ENCODE peak calls at places on chromosomes 1 and 21, in eight cellular contexts. M is stimulated activated CD4-positive, alpha-beta T cell treated with anti-CD3 and anti-CD28 coated beads, Interleukin-1b, Interleukin-23, amount 100 ng/mL, for 24 hours; I is mucosa of descending colon; X is Right ventricle myocardium superior; N is effector CD4-positive, alpha-beta T cell; A is NCI-H1092 treated with DMSO at 0.1 percent for 48 hours; T is head of caudate nucleus; L is iPS-NIHi11. U is an unnamed sample.

GRCh38 chr1:16032388-16033100 is 10.7 kb downstream of the CLCNKA start:
- DNase-seq in M (peak), I (peak), X (peak), N (peak), A (peak), T (peak), L (peak), U (peak)

GRCh38 chr1:46577671-46578070 is 26.2 kb upstream of the KNCN start:
- DNase-seq in M (no peak), I (no peak), X (no peak), N (no peak), A (no peak), T (no peak), L (no peak), U (no peak)

GRCh38 chr1:77031101-77031662 is 163.9 kb downstream of the ST6GALNAC5 start:
- DNase-seq in M (no peak), I (no peak), X (no peak), N (no peak), A (peak), T (no peak), L (no peak), U (no peak)

GRCh38 chr1:162551969-162552683 is 9.4 kb upstream of the UAP1 start:
- DNase-seq in M (no peak), I (no peak), X (no peak), N (no peak), A (no peak), T (no peak), L (no peak), U (no peak)

GRCh38 chr21:32603131-32603530 is 9.0 kb downstream of the CFAP298 start:
- DNase-seq in M (no peak), I (no peak), X (no peak), N (no peak), A (no peak), T (no peak), L (no peak), U (no peak)

GRCh38 chr1:63968663-63969460 is 195.0 kb downstream of the ROR1 start:
- DNase-seq in M (no peak), I (no peak), X (peak), N (no peak), A (no peak), T (no peak), L (no peak), U (no peak)

GRCh38 chr1:232599178-232600041 is 30.5 kb downstream of the SIPA1L2 start:
- DNase-seq in M (no peak), I (no peak), X (no peak), N (no peak), A (peak), T (no peak), L (no peak), U (no peak)

GRCh38 chr1:66261370-66261769 is 272.6 kb upstream of the SGIP1 start:
- DNase-seq in M (no peak), I (no peak), X (no peak), N (no peak), A (no peak), T (no peak), L (no peak), U (no peak)

GRCh38 chr1:155004352-155005075 is 1.9 kb downstream of the ZBTB7B start:
- DNase-seq in M (no peak), I (peak), X (peak), N (no peak), A (peak), T (no peak), L (no peak), U (no peak)

GRCh38 chr1:25971044-25971881 is 26.6 kb downstream of the PAFAH2 start:
- DNase-seq in M (no peak), I (no peak), X (no peak), N (no peak), A (no peak), T (no peak), L (peak), U (peak)

GRCh38 chr1:22747021-22747734 is 36.5 kb downstream of the EPHB2 start:
- DNase-seq in M (no peak), I (no peak), X (no peak), N (no peak), A (no peak), T (no peak), L (no peak), U (no peak)

GRCh38 chr1:92446546-92446945 is 40.2 kb downstream of the GFI1 start:
- DNase-seq in M (no peak), I (no peak), X (no peak), N (no peak), A (no peak), T (no peak), L (no peak), U (no peak)

GRCh38 chr1:2934173-2934540 is 87.1 kb upstream of the ACTRT2 start:
- DNase-seq in M (no peak), I (peak), X (peak), N (no peak), A (no peak), T (no peak), L (no peak), U (no peak)

GRCh38 chr1:54542120-54542961 is 5.7 kb upstream of the ACOT11 start:
- DNase-seq in M (peak), I (peak), X (peak), N (peak), A (peak), T (peak), L (peak), U (peak)

GRCh38 chr21:15549671-15550070 is 180.1 kb upstream of the USP25 start:
- DNase-seq in M (no peak), I (no peak), X (no peak), N (no peak), A (no peak), T (no peak), L (peak), U (no peak)

GRCh38 chr1:224047538-224047937 is 66.4 kb upstream of the FBXO28 start:
- DNase-seq in M (no peak), I (no peak), X (no peak), N (no peak), A (no peak), T (no peak), L (no peak), U (no peak)

GRCh38 chr1:182441719-182442118 is 8.2 kb upstream of the RGSL1 start:
- DNase-seq in M (no peak), I (no peak), X (no peak), N (no peak), A (no peak), T (no peak), L (no peak), U (no peak)

GRCh38 chr1:61588736-61589381 is 136.1 kb downstream of the TM2D1 start:
- DNase-seq in M (peak), I (no peak), X (peak), N (peak), A (peak), T (peak), L (peak), U (peak)

GRCh38 chr1:156912861-156913808 is 7.3 kb upstream of the LRRC71 start:
- DNase-seq in M (no peak), I (peak), X (peak), N (no peak), A (peak), T (no peak), L (peak), U (no peak)

GRCh38 chr1:207579436-207579799 is 65.5 kb upstream of the CR1L start:
- DNase-seq in M (peak), I (no peak), X (no peak), N (no peak), A (peak), T (peak), L (peak), U (no peak)

GRCh38 chr1:46605242-46605641 is 1.2 kb upstream of the MKNK1 start:
- DNase-seq in M (no peak), I (no peak), X (no peak), N (no peak), A (no peak), T (no peak), L (no peak), U (no peak)

GRCh38 chr1:114470681-114471080 is 40.3 kb downstream of the TRIM33 start:
- DNase-seq in M (no peak), I (no peak), X (no peak), N (no peak), A (no peak), T (no peak), L (no peak), U (no peak)

GRCh38 chr1:15407579-15407978 is 2.1 kb upstream of the EFHD2 start:
- DNase-seq in M (no peak), I (no peak), X (no peak), N (no peak), A (no peak), T (no peak), L (no peak), U (no peak)

GRCh38 chr1:44707112-44707881 is 23.7 kb downstream of the RNU5D-1 start:
- DNase-seq in M (no peak), I (no peak), X (no peak), N (no peak), A (no peak), T (no peak), L (no peak), U (no peak)

GRCh38 chr21:31902438-31902837 is 29.6 kb downstream of the HUNK start:
- DNase-seq in M (no peak), I (no peak), X (no peak), N (no peak), A (no peak), T (no peak), L (no peak), U (no peak)

GRCh38 chr1:41862411-41863221 is 56.1 kb downstream of the HIVEP3 start:
- DNase-seq in M (peak), I (no peak), X (no peak), N (no peak), A (no peak), T (peak), L (no peak), U (no peak)

GRCh38 chr1:40312238-40313205 is 4.6 kb downstream of the COL9A2 start:
- DNase-seq in M (no peak), I (peak), X (peak), N (no peak), A (peak), T (no peak), L (no peak), U (no peak)

GRCh38 chr1:43442756-43443155 is 11.0 kb downstream of the HYI start:
- DNase-seq in M (no peak), I (no peak), X (no peak), N (no peak), A (no peak), T (no peak), L (no peak), U (no peak)

GRCh38 chr1:68230901-68231626 is 1.3 kb downstream of the WLS start:
- DNase-seq in M (no peak), I (peak), X (peak), N (no peak), A (no peak), T (no peak), L (no peak), U (no peak)

GRCh38 chr1:18922848-18923475 is 20.6 kb upstream of the ALDH4A1 start:
- DNase-seq in M (no peak), I (no peak), X (no peak), N (no peak), A (no peak), T (no peak), L (no peak), U (no peak)

GRCh38 chr1:246318622-246319021 is 188.5 kb downstream of the SMYD3 start:
- DNase-seq in M (no peak), I (no peak), X (no peak), N (no peak), A (no peak), T (no peak), L (no peak), U (no peak)

GRCh38 chr1:164693564-164694359 is 134.8 kb downstream of the PBX1 start:
- DNase-seq in M (no peak), I (no peak), X (no peak), N (no peak), A (no peak), T (no peak), L (no peak), U (no peak)

GRCh38 chr1:171457412-171457811 is 27.9 kb upstream of the PRRC2C start:
- DNase-seq in M (no peak), I (no peak), X (no peak), N (no peak), A (no peak), T (no peak), L (no peak), U (no peak)

GRCh38 chr21:15539376-15539775 is 190.4 kb upstream of the USP25 start:
- DNase-seq in M (no peak), I (no peak), X (no peak), N (no peak), A (no peak), T (no peak), L (no peak), U (no peak)